ENCODE peak calls at places on chromosomes 2 and 18, in nine cellular contexts. One of them, this sample, is unnamed. For H3K4me1, the result is how much of the 10 kb centered on the place peaks cover.

GRCh38 chr18:28063181-28063790 is 113.6 kb downstream of the CDH2 start:
- DNase-seq in A549: no peak
- DNase-seq in adipocyte: peak
- DNase-seq in heart left ventricle: no peak
- DNase-seq in colonic mucosa: no peak
- DNase-seq in transverse colon: no peak
- DNase-seq in heart right ventricle: no peak
- DNase-seq in CD8-positive, alpha-beta memory T cell: no peak
- DNase-seq in uterus: no peak
- DNase-seq in this sample: peak

GRCh38 chr2:181393472-181393871 is 63.7 kb upstream of the ITGA4 start:
- DNase-seq in A549: peak
- DNase-seq in adipocyte: peak
- DNase-seq in heart left ventricle: no peak
- DNase-seq in colonic mucosa: no peak
- DNase-seq in transverse colon: no peak
- DNase-seq in heart right ventricle: no peak
- DNase-seq in CD8-positive, alpha-beta memory T cell: no peak
- DNase-seq in uterus: no peak
- DNase-seq in this sample: no peak

GRCh38 chr2:111054791-111055627 is 65.7 kb upstream of the BCL2L11 start:
- DNase-seq in A549: no peak
- DNase-seq in adipocyte: no peak
- DNase-seq in heart left ventricle: no peak
- DNase-seq in colonic mucosa: no peak
- DNase-seq in transverse colon: no peak
- DNase-seq in heart right ventricle: no peak
- DNase-seq in CD8-positive, alpha-beta memory T cell: no peak
- DNase-seq in uterus: no peak
- DNase-seq in this sample: no peak

GRCh38 chr2:241702405-241703127 is 727 bp downstream of the ING5 start:
- DNase-seq in A549: peak
- DNase-seq in adipocyte: peak
- DNase-seq in heart left ventricle: peak
- DNase-seq in colonic mucosa: peak
- DNase-seq in transverse colon: peak
- DNase-seq in heart right ventricle: peak
- DNase-seq in CD8-positive, alpha-beta memory T cell: peak
- DNase-seq in uterus: peak
- DNase-seq in this sample: peak

GRCh38 chr2:105977212-105977611 is 216.9 kb downstream of the UXS1 start:
- DNase-seq in A549: peak
- DNase-seq in adipocyte: peak
- DNase-seq in heart left ventricle: no peak
- DNase-seq in colonic mucosa: no peak
- DNase-seq in transverse colon: no peak
- DNase-seq in heart right ventricle: no peak
- DNase-seq in CD8-positive, alpha-beta memory T cell: no peak
- DNase-seq in uterus: no peak
- DNase-seq in this sample: peak

GRCh38 chr18:78871631-78872030 is 108.0 kb upstream of the SALL3 start:
- DNase-seq in A549: no peak
- DNase-seq in adipocyte: no peak
- DNase-seq in heart left ventricle: peak
- DNase-seq in colonic mucosa: no peak
- DNase-seq in transverse colon: no peak
- DNase-seq in heart right ventricle: no peak
- DNase-seq in CD8-positive, alpha-beta memory T cell: no peak
- DNase-seq in uterus: no peak
- DNase-seq in this sample: no peak

GRCh38 chr2:71882949-71883472 is 264.7 kb downstream of the CYP26B1 start:
- DNase-seq in A549: peak
- DNase-seq in adipocyte: peak
- DNase-seq in heart left ventricle: peak
- DNase-seq in colonic mucosa: peak
- DNase-seq in transverse colon: peak
- DNase-seq in heart right ventricle: peak
- DNase-seq in CD8-positive, alpha-beta memory T cell: no peak
- DNase-seq in uterus: peak
- DNase-seq in this sample: peak

GRCh38 chr2:9112079-9112721 is 94.4 kb upstream of the ASAP2 start:
- DNase-seq in A549: peak
- DNase-seq in adipocyte: peak
- DNase-seq in heart left ventricle: no peak
- DNase-seq in colonic mucosa: no peak
- DNase-seq in transverse colon: no peak
- DNase-seq in heart right ventricle: no peak
- DNase-seq in CD8-positive, alpha-beta memory T cell: no peak
- DNase-seq in uterus: peak
- DNase-seq in this sample: peak

GRCh38 chr2:38075436-38076249 is at the start of gene CYP1B1:
- DNase-seq in A549: no peak
- DNase-seq in adipocyte: peak
- DNase-seq in heart left ventricle: peak
- DNase-seq in colonic mucosa: peak
- DNase-seq in transverse colon: no peak
- DNase-seq in heart right ventricle: peak
- DNase-seq in CD8-positive, alpha-beta memory T cell: no peak
- DNase-seq in uterus: peak
- DNase-seq in this sample: no peak

GRCh38 chr2:159711562-159712193 is 628 bp upstream of the MARCHF7 start:
- DNase-seq in A549: no peak
- DNase-seq in adipocyte: no peak
- DNase-seq in heart left ventricle: no peak
- DNase-seq in colonic mucosa: no peak
- DNase-seq in transverse colon: no peak
- DNase-seq in heart right ventricle: no peak
- DNase-seq in CD8-positive, alpha-beta memory T cell: no peak
- DNase-seq in uterus: no peak
- DNase-seq in this sample: no peak

GRCh38 chr2:240286596-240286995 is 146.1 kb upstream of the OTOS start:
- DNase-seq in A549: no peak
- DNase-seq in adipocyte: no peak
- DNase-seq in heart left ventricle: no peak
- DNase-seq in colonic mucosa: no peak
- DNase-seq in transverse colon: no peak
- DNase-seq in heart right ventricle: no peak
- DNase-seq in CD8-positive, alpha-beta memory T cell: no peak
- DNase-seq in uterus: no peak
- DNase-seq in this sample: no peak

GRCh38 chr18:48160622-48161021 is 230.2 kb upstream of the SMAD2 start:
- DNase-seq in A549: no peak
- DNase-seq in adipocyte: no peak
- DNase-seq in heart left ventricle: no peak
- DNase-seq in colonic mucosa: no peak
- DNase-seq in transverse colon: no peak
- DNase-seq in heart right ventricle: no peak
- DNase-seq in CD8-positive, alpha-beta memory T cell: no peak
- DNase-seq in uterus: no peak
- DNase-seq in this sample: no peak

GRCh38 chr18:48163184-48164095 is 233.0 kb upstream of the SMAD2 start:
- DNase-seq in A549: no peak
- DNase-seq in adipocyte: peak
- DNase-seq in heart left ventricle: no peak
- DNase-seq in colonic mucosa: no peak
- DNase-seq in transverse colon: no peak
- DNase-seq in heart right ventricle: no peak
- DNase-seq in CD8-positive, alpha-beta memory T cell: no peak
- DNase-seq in uterus: no peak
- DNase-seq in this sample: no peak

GRCh38 chr18:48161911-48162698 is 231.6 kb upstream of the SMAD2 start:
- DNase-seq in A549: peak
- DNase-seq in adipocyte: no peak
- DNase-seq in heart left ventricle: peak
- DNase-seq in colonic mucosa: peak
- DNase-seq in transverse colon: no peak
- DNase-seq in heart right ventricle: peak
- DNase-seq in CD8-positive, alpha-beta memory T cell: no peak
- DNase-seq in uterus: no peak
- DNase-seq in this sample: peak

GRCh38 chr18:48159816-48160215 is 229.4 kb upstream of the SMAD2 start:
- DNase-seq in A549: no peak
- DNase-seq in adipocyte: no peak
- DNase-seq in heart left ventricle: no peak
- DNase-seq in colonic mucosa: peak
- DNase-seq in transverse colon: no peak
- DNase-seq in heart right ventricle: no peak
- DNase-seq in CD8-positive, alpha-beta memory T cell: no peak
- DNase-seq in uterus: no peak
- DNase-seq in this sample: no peak

GRCh38 chr18:48161201-48161910 is 230.9 kb upstream of the SMAD2 start:
- DNase-seq in A549: peak
- DNase-seq in adipocyte: peak
- DNase-seq in heart left ventricle: peak
- DNase-seq in colonic mucosa: peak
- DNase-seq in transverse colon: peak
- DNase-seq in heart right ventricle: peak
- DNase-seq in CD8-positive, alpha-beta memory T cell: peak
- DNase-seq in uterus: peak
- DNase-seq in this sample: peak
- H3K4me1 ChIP-seq in A549: under half
- H3K4me1 ChIP-seq in adipocyte: under half
- H3K4me1 ChIP-seq in heart left ventricle: under half
- H3K4me1 ChIP-seq in colonic mucosa: under half
- H3K4me1 ChIP-seq in transverse colon: under half
- H3K4me1 ChIP-seq in heart right ventricle: under half
- H3K4me1 ChIP-seq in CD8-positive, alpha-beta memory T cell: under half
- H3K4me1 ChIP-seq in uterus: under half
- H3K4me1 ChIP-seq in this sample: under half

GRCh38 chr2:178528647-178529046 is 48.4 kb downstream of the PLEKHA3 start:
- DNase-seq in A549: no peak
- DNase-seq in adipocyte: no peak
- DNase-seq in heart left ventricle: no peak
- DNase-seq in colonic mucosa: no peak
- DNase-seq in transverse colon: no peak
- DNase-seq in heart right ventricle: no peak
- DNase-seq in CD8-positive, alpha-beta memory T cell: no peak
- DNase-seq in uterus: no peak
- DNase-seq in this sample: no peak

GRCh38 chr2:178529194-178529593 is 48.9 kb downstream of the PLEKHA3 start:
- DNase-seq in A549: no peak
- DNase-seq in adipocyte: no peak
- DNase-seq in heart left ventricle: no peak
- DNase-seq in colonic mucosa: no peak
- DNase-seq in transverse colon: no peak
- DNase-seq in heart right ventricle: no peak
- DNase-seq in CD8-positive, alpha-beta memory T cell: no peak
- DNase-seq in uterus: no peak
- DNase-seq in this sample: no peak

GRCh38 chr2:178526256-178526655 is 46.0 kb downstream of the PLEKHA3 start:
- DNase-seq in A549: no peak
- DNase-seq in adipocyte: no peak
- DNase-seq in heart left ventricle: no peak
- DNase-seq in colonic mucosa: no peak
- DNase-seq in transverse colon: no peak
- DNase-seq in heart right ventricle: no peak
- DNase-seq in CD8-positive, alpha-beta memory T cell: no peak
- DNase-seq in uterus: no peak
- DNase-seq in this sample: no peak

GRCh38 chr2:178530128-178530527 is 49.9 kb downstream of the PLEKHA3 start:
- DNase-seq in A549: no peak
- DNase-seq in adipocyte: no peak
- DNase-seq in heart left ventricle: no peak
- DNase-seq in colonic mucosa: no peak
- DNase-seq in transverse colon: no peak
- DNase-seq in heart right ventricle: no peak
- DNase-seq in CD8-positive, alpha-beta memory T cell: no peak
- DNase-seq in uterus: no peak
- DNase-seq in this sample: no peak

GRCh38 chr2:178527592-178527991 is 47.3 kb downstream of the PLEKHA3 start:
- DNase-seq in A549: no peak
- DNase-seq in adipocyte: no peak
- DNase-seq in heart left ventricle: no peak
- DNase-seq in colonic mucosa: no peak
- DNase-seq in transverse colon: no peak
- DNase-seq in heart right ventricle: no peak
- DNase-seq in CD8-positive, alpha-beta memory T cell: no peak
- DNase-seq in uterus: no peak
- DNase-seq in this sample: no peak
- H3K4me3 ChIP-seq in A549: no peak
- H3K4me3 ChIP-seq in adipocyte: no peak
- H3K4me3 ChIP-seq in heart left ventricle: no peak
- H3K4me3 ChIP-seq in colonic mucosa: no peak
- H3K4me3 ChIP-seq in transverse colon: no peak
- H3K4me3 ChIP-seq in heart right ventricle: no peak
- H3K4me3 ChIP-seq in CD8-positive, alpha-beta memory T cell: no peak
- H3K4me3 ChIP-seq in uterus: no peak
- H3K4me3 ChIP-seq in this sample: no peak

GRCh38 chr2:238873841-238874240 is 26.0 kb downstream of the TWIST2 start:
- DNase-seq in A549: no peak
- DNase-seq in adipocyte: no peak
- DNase-seq in heart left ventricle: no peak
- DNase-seq in colonic mucosa: no peak
- DNase-seq in transverse colon: no peak
- DNase-seq in heart right ventricle: no peak
- DNase-seq in CD8-positive, alpha-beta memory T cell: no peak
- DNase-seq in uterus: no peak
- DNase-seq in this sample: no peak

GRCh38 chr2:238875531-238876231 is 27.8 kb downstream of the TWIST2 start:
- DNase-seq in A549: no peak
- DNase-seq in adipocyte: no peak
- DNase-seq in heart left ventricle: no peak
- DNase-seq in colonic mucosa: no peak
- DNase-seq in transverse colon: no peak
- DNase-seq in heart right ventricle: no peak
- DNase-seq in CD8-positive, alpha-beta memory T cell: no peak
- DNase-seq in uterus: peak
- DNase-seq in this sample: no peak

GRCh38 chr2:238873401-238873801 is 25.5 kb downstream of the TWIST2 start:
- DNase-seq in A549: no peak
- DNase-seq in adipocyte: no peak
- DNase-seq in heart left ventricle: no peak
- DNase-seq in colonic mucosa: no peak
- DNase-seq in transverse colon: no peak
- DNase-seq in heart right ventricle: no peak
- DNase-seq in CD8-positive, alpha-beta memory T cell: no peak
- DNase-seq in uterus: no peak
- DNase-seq in this sample: no peak

GRCh38 chr2:238875161-238875530 is 27.3 kb downstream of the TWIST2 start:
- DNase-seq in A549: no peak
- DNase-seq in adipocyte: no peak
- DNase-seq in heart left ventricle: no peak
- DNase-seq in colonic mucosa: no peak
- DNase-seq in transverse colon: peak
- DNase-seq in heart right ventricle: no peak
- DNase-seq in CD8-positive, alpha-beta memory T cell: no peak
- DNase-seq in uterus: no peak
- DNase-seq in this sample: no peak

GRCh38 chr2:238874330-238875050 is 26.6 kb downstream of the TWIST2 start:
- DNase-seq in A549: no peak
- DNase-seq in adipocyte: no peak
- DNase-seq in heart left ventricle: no peak
- DNase-seq in colonic mucosa: no peak
- DNase-seq in transverse colon: no peak
- DNase-seq in heart right ventricle: no peak
- DNase-seq in CD8-positive, alpha-beta memory T cell: no peak
- DNase-seq in uterus: peak
- DNase-seq in this sample: no peak
- H3K4me1 ChIP-seq in A549: under half
- H3K4me1 ChIP-seq in adipocyte: half or more
- H3K4me1 ChIP-seq in heart left ventricle: under half
- H3K4me1 ChIP-seq in colonic mucosa: under half
- H3K4me1 ChIP-seq in transverse colon: under half
- H3K4me1 ChIP-seq in heart right ventricle: under half
- H3K4me1 ChIP-seq in CD8-positive, alpha-beta memory T cell: under half
- H3K4me1 ChIP-seq in uterus: under half
- H3K4me1 ChIP-seq in this sample: under half

GRCh38 chr18:9106800-9107574 is 4.5 kb downstream of the NDUFV2 start:
- DNase-seq in A549: no peak
- DNase-seq in adipocyte: no peak
- DNase-seq in heart left ventricle: no peak
- DNase-seq in colonic mucosa: no peak
- DNase-seq in transverse colon: no peak
- DNase-seq in heart right ventricle: no peak
- DNase-seq in CD8-positive, alpha-beta memory T cell: no peak
- DNase-seq in uterus: no peak
- DNase-seq in this sample: no peak
- H3K4me3 ChIP-seq in A549: no peak
- H3K4me3 ChIP-seq in adipocyte: peak
- H3K4me3 ChIP-seq in heart left ventricle: no peak
- H3K4me3 ChIP-seq in colonic mucosa: no peak
- H3K4me3 ChIP-seq in transverse colon: no peak
- H3K4me3 ChIP-seq in heart right ventricle: peak
- H3K4me3 ChIP-seq in CD8-positive, alpha-beta memory T cell: peak
- H3K4me3 ChIP-seq in uterus: no peak
- H3K4me3 ChIP-seq in this sample: no peak

This sample was measured in SJSA1.